ENCODE peak calls at places on chromosomes 12 and 14, in eight cellular contexts. One of them, this sample, is unnamed.
A peak's percentile ranks its signal among the peaks of the same experiment; 100 is the strongest.

GRCh38 chr12:104573-105081 is 38.1 kb downstream of the IQSEC3 start:
- DNase-seq in GM23248: peak; percentile 14
- DNase-seq in activated T-helper 1 cell treated with Interleukin-2 at 50 U/mL for 16 hours: no peak
- DNase-seq in SIG-M5: no peak
- DNase-seq in Jurkat, Clone E6-1: peak; percentile 47
- DNase-seq in NCI-H446 treated with DMSO at 0.1 percent for 48 hours: no peak
- DNase-seq in fibroblast of the aortic adventitia: no peak
- DNase-seq in activated T-cell treated with anti-CD3 and anti-CD28 coated beads for 48 hours: peak; percentile 12
- DNase-seq in this sample: peak; percentile 69

GRCh38 chr12:64747681-64748080 is 11.5 kb downstream of the GNS start:
- DNase-seq in activated T-helper 1 cell treated with Interleukin-2 at 50 U/mL for 16 hours: no peak
- DNase-seq in SIG-M5: no peak
- DNase-seq in GM23248: peak; percentile 6
- DNase-seq in fibroblast of the aortic adventitia: no peak
- DNase-seq in activated T-cell treated with anti-CD3 and anti-CD28 coated beads for 48 hours: no peak
- DNase-seq in Jurkat, Clone E6-1: no peak
- DNase-seq in NCI-H446 treated with DMSO at 0.1 percent for 48 hours: no peak
- DNase-seq in this sample: no peak

GRCh38 chr14:76729953-76730505 is 31.2 kb upstream of the VASH1 start:
- DNase-seq in Jurkat, Clone E6-1: no peak
- DNase-seq in activated T-helper 1 cell treated with Interleukin-2 at 50 U/mL for 16 hours: no peak
- DNase-seq in NCI-H446 treated with DMSO at 0.1 percent for 48 hours: no peak
- DNase-seq in fibroblast of the aortic adventitia: no peak
- DNase-seq in activated T-cell treated with anti-CD3 and anti-CD28 coated beads for 48 hours: no peak
- DNase-seq in GM23248: no peak
- DNase-seq in SIG-M5: no peak
- DNase-seq in this sample: no peak

GRCh38 chr12:47636908-47637780 is 68.7 kb downstream of the RPAP3 start:
- DNase-seq in GM23248: peak; percentile 45
- DNase-seq in Jurkat, Clone E6-1: peak; percentile 41
- DNase-seq in fibroblast of the aortic adventitia: peak; percentile 20
- DNase-seq in SIG-M5: no peak
- DNase-seq in activated T-helper 1 cell treated with Interleukin-2 at 50 U/mL for 16 hours: peak; percentile 7
- DNase-seq in NCI-H446 treated with DMSO at 0.1 percent for 48 hours: no peak
- DNase-seq in activated T-cell treated with anti-CD3 and anti-CD28 coated beads for 48 hours: peak; percentile 44
- DNase-seq in this sample: no peak

GRCh38 chr14:99579903-99580570 is 24.0 kb downstream of the CCDC85C start:
- DNase-seq in activated T-helper 1 cell treated with Interleukin-2 at 50 U/mL for 16 hours: no peak
- DNase-seq in activated T-cell treated with anti-CD3 and anti-CD28 coated beads for 48 hours: no peak
- DNase-seq in GM23248: peak; percentile 45
- DNase-seq in Jurkat, Clone E6-1: no peak
- DNase-seq in SIG-M5: no peak
- DNase-seq in NCI-H446 treated with DMSO at 0.1 percent for 48 hours: no peak
- DNase-seq in fibroblast of the aortic adventitia: peak; percentile 76
- DNase-seq in this sample: no peak

GRCh38 chr12:47686645-47687240 is 19.1 kb downstream of the RPAP3 start:
- DNase-seq in GM23248: peak; percentile 73
- DNase-seq in activated T-helper 1 cell treated with Interleukin-2 at 50 U/mL for 16 hours: no peak
- DNase-seq in NCI-H446 treated with DMSO at 0.1 percent for 48 hours: peak; percentile 5
- DNase-seq in fibroblast of the aortic adventitia: peak; percentile 75
- DNase-seq in Jurkat, Clone E6-1: no peak
- DNase-seq in SIG-M5: no peak
- DNase-seq in activated T-cell treated with anti-CD3 and anti-CD28 coated beads for 48 hours: no peak
- DNase-seq in this sample: peak; percentile 57

GRCh38 chr12:111600296-111600562 is 1.1 kb upstream of the ATXN2 start:
- DNase-seq in activated T-cell treated with anti-CD3 and anti-CD28 coated beads for 48 hours: no peak
- DNase-seq in NCI-H446 treated with DMSO at 0.1 percent for 48 hours: no peak
- DNase-seq in activated T-helper 1 cell treated with Interleukin-2 at 50 U/mL for 16 hours: no peak
- DNase-seq in Jurkat, Clone E6-1: no peak
- DNase-seq in fibroblast of the aortic adventitia: no peak
- DNase-seq in GM23248: no peak
- DNase-seq in SIG-M5: no peak
- DNase-seq in this sample: no peak

GRCh38 chr14:68977137-68977740 is 1.9 kb downstream of the ACTN1 start:
- DNase-seq in SIG-M5: no peak
- DNase-seq in fibroblast of the aortic adventitia: peak; percentile 86
- DNase-seq in GM23248: no peak
- DNase-seq in activated T-cell treated with anti-CD3 and anti-CD28 coated beads for 48 hours: no peak
- DNase-seq in activated T-helper 1 cell treated with Interleukin-2 at 50 U/mL for 16 hours: no peak
- DNase-seq in Jurkat, Clone E6-1: no peak
- DNase-seq in NCI-H446 treated with DMSO at 0.1 percent for 48 hours: no peak
- DNase-seq in this sample: no peak

GRCh38 chr12:57629897-57630471 is 3.0 kb downstream of the B4GALNT1 start:
- DNase-seq in activated T-cell treated with anti-CD3 and anti-CD28 coated beads for 48 hours: no peak
- DNase-seq in activated T-helper 1 cell treated with Interleukin-2 at 50 U/mL for 16 hours: no peak
- DNase-seq in Jurkat, Clone E6-1: no peak
- DNase-seq in NCI-H446 treated with DMSO at 0.1 percent for 48 hours: no peak
- DNase-seq in SIG-M5: no peak
- DNase-seq in GM23248: no peak
- DNase-seq in fibroblast of the aortic adventitia: no peak
- DNase-seq in this sample: no peak

GRCh38 chr12:88578274-88578673 is 2.0 kb downstream of the KITLG start:
- DNase-seq in NCI-H446 treated with DMSO at 0.1 percent for 48 hours: no peak
- DNase-seq in activated T-helper 1 cell treated with Interleukin-2 at 50 U/mL for 16 hours: no peak
- DNase-seq in Jurkat, Clone E6-1: no peak
- DNase-seq in fibroblast of the aortic adventitia: no peak
- DNase-seq in SIG-M5: no peak
- DNase-seq in GM23248: peak; percentile 56
- DNase-seq in activated T-cell treated with anti-CD3 and anti-CD28 coated beads for 48 hours: no peak
- DNase-seq in this sample: no peak

GRCh38 chr12:2341051-2341751 is 288.4 kb downstream of the CACNA1C start:
- DNase-seq in activated T-cell treated with anti-CD3 and anti-CD28 coated beads for 48 hours: no peak
- DNase-seq in SIG-M5: no peak
- DNase-seq in activated T-helper 1 cell treated with Interleukin-2 at 50 U/mL for 16 hours: no peak
- DNase-seq in NCI-H446 treated with DMSO at 0.1 percent for 48 hours: no peak
- DNase-seq in Jurkat, Clone E6-1: no peak
- DNase-seq in fibroblast of the aortic adventitia: no peak
- DNase-seq in GM23248: no peak
- DNase-seq in this sample: no peak

GRCh38 chr12:57983150-57983857 is 41.9 kb downstream of the ATP23 start:
- DNase-seq in activated T-cell treated with anti-CD3 and anti-CD28 coated beads for 48 hours: peak; percentile 1
- DNase-seq in SIG-M5: no peak
- DNase-seq in Jurkat, Clone E6-1: peak; percentile 48
- DNase-seq in GM23248: peak; percentile 75
- DNase-seq in NCI-H446 treated with DMSO at 0.1 percent for 48 hours: no peak
- DNase-seq in activated T-helper 1 cell treated with Interleukin-2 at 50 U/mL for 16 hours: no peak
- DNase-seq in fibroblast of the aortic adventitia: peak; percentile 78
- DNase-seq in this sample: no peak